ENCODE peak calls at places on chromosome 2, in six cellular contexts. A is effector memory CD4-positive, alpha-beta T cell; V is A549; N is amniotic stem cell; S is stimulated activated naive CD4-positive, alpha-beta T cell; M is prostate gland. D is an unnamed sample.

GRCh38 chr2:63861220-63861822 is 19.6 kb downstream of the UGP2 start:
- DNase-seq in A (peak), V (peak), S (peak), M (peak), N (peak), D (peak)

GRCh38 chr2:237441605-237442004 is 27.6 kb upstream of the COL6A3 start:
- DNase-seq in S (peak), V (no peak), M (no peak), N (no peak), A (no peak), D (no peak)

GRCh38 chr2:125456851-125457250 is 1199.1 kb upstream of the GYPC start:
- DNase-seq in M (no peak), V (no peak), A (no peak), S (no peak), N (no peak), D (no peak)

GRCh38 chr2:30631051-30631671 is 176.1 kb downstream of the CAPN13 start:
- DNase-seq in M (no peak), A (no peak), S (no peak), N (no peak), V (no peak), D (no peak)

GRCh38 chr2:170818294-170819104 is 1.8 kb downstream of the GAD1 start:
- DNase-seq in N (no peak), V (no peak), M (no peak), S (no peak), A (no peak), D (no peak)

GRCh38 chr2:53018830-53019425 is 748.7 kb upstream of the CHAC2 start:
- DNase-seq in N (no peak), V (peak), S (no peak), M (no peak), A (no peak), D (no peak)

GRCh38 chr2:174180165-174180724 is 68.1 kb downstream of the OLA1 start:
- DNase-seq in V (no peak), S (no peak), N (no peak), A (no peak), M (no peak), D (peak)

GRCh38 chr2:2664989-2665833 is 334.1 kb upstream of the MYT1L start:
- DNase-seq in N (no peak), V (peak), S (no peak), M (no peak), A (no peak), D (no peak)

GRCh38 chr2:42929577-42929984 is 137.2 kb upstream of the HAAO start:
- DNase-seq in A (no peak), N (no peak), S (no peak), V (no peak), M (no peak), D (no peak)

GRCh38 chr2:226699321-226699720 is 100.3 kb downstream of the IRS1 start:
- DNase-seq in M (peak), A (no peak), V (no peak), S (no peak), N (no peak), D (no peak)

GRCh38 chr2:201987426-201987825 is 46.2 kb upstream of the FZD7 start:
- DNase-seq in A (no peak), S (no peak), V (no peak), M (no peak), N (no peak), D (no peak)

GRCh38 chr2:48755473-48755872 is at the start of gene LHCGR:
- DNase-seq in S (no peak), N (no peak), V (no peak), A (no peak), M (no peak), D (no peak)

GRCh38 chr2:52571380-52572347 is 1195.9 kb upstream of the CHAC2 start:
- DNase-seq in M (no peak), N (no peak), S (no peak), V (no peak), A (no peak), D (no peak)